ENCODE peak calls at places on chromosome 1, in ten cellular contexts. M is colonic mucosa; G is HL-60; F is right cardiac atrium; Y is tibial nerve; N is aorta; E is CD8-positive, alpha-beta memory T cell; Z is heart left ventricle; L is tibial artery; X is IMR-90. R is an unnamed sample.

GRCh38 chr1:154463512-154463990 is 38.5 kb upstream of the TDRD10 start:
- DNase-seq in M (peak), G (no peak), F (no peak), Y (no peak), N (peak), E (peak), Z (no peak), L (peak), X (no peak), R (no peak)

GRCh38 chr1:25347556-25347955 is 9.4 kb downstream of the TMEM50A start:
- DNase-seq in M (no peak), G (no peak), F (no peak), Y (no peak), N (no peak), E (no peak), Z (no peak), L (no peak), X (no peak), R (no peak)

GRCh38 chr1:97050501-97050900 is 328.9 kb downstream of the PTBP2 start:
- DNase-seq in M (no peak), G (no peak), F (no peak), Y (no peak), N (no peak), E (no peak), Z (no peak), L (no peak), X (peak), R (no peak)

GRCh38 chr1:153365696-153366095 is 8.0 kb downstream of the S100A9 start:
- DNase-seq in M (no peak), G (no peak), F (no peak), Y (no peak), N (no peak), E (no peak), Z (no peak), L (no peak), X (no peak), R (no peak)

GRCh38 chr1:27090921-27091320 is 64.0 kb downstream of the SLC9A1 start:
- DNase-seq in M (no peak), G (no peak), F (no peak), Y (no peak), N (no peak), E (no peak), Z (no peak), L (no peak), X (no peak), R (no peak)

GRCh38 chr1:62362061-62362951 is 43.1 kb upstream of the KANK4 start:
- DNase-seq in M (no peak), G (no peak), F (no peak), Y (no peak), N (no peak), E (no peak), Z (no peak), L (no peak), X (no peak), R (no peak)

GRCh38 chr1:39317111-39317510 is 112.6 kb downstream of the MACF1 start:
- DNase-seq in M (no peak), G (no peak), F (no peak), Y (no peak), N (no peak), E (no peak), Z (no peak), L (no peak), X (peak), R (no peak)

GRCh38 chr1:31936278-31936965 is 1.7 kb downstream of the PTP4A2 start:
- DNase-seq in M (no peak), G (no peak), F (no peak), Y (no peak), N (no peak), E (no peak), Z (no peak), L (no peak), X (peak), R (no peak)

GRCh38 chr1:167518331-167518700 is at the start of gene CD247:
- DNase-seq in M (no peak), G (no peak), F (no peak), Y (no peak), N (no peak), E (peak), Z (no peak), L (no peak), X (no peak), R (no peak)
- H3K27ac ChIP-seq in M (peak), G (no peak), F (no peak), Y (no peak), N (no peak), E (peak), Z (peak), L (no peak), X (no peak), R (no peak)

DNA sequence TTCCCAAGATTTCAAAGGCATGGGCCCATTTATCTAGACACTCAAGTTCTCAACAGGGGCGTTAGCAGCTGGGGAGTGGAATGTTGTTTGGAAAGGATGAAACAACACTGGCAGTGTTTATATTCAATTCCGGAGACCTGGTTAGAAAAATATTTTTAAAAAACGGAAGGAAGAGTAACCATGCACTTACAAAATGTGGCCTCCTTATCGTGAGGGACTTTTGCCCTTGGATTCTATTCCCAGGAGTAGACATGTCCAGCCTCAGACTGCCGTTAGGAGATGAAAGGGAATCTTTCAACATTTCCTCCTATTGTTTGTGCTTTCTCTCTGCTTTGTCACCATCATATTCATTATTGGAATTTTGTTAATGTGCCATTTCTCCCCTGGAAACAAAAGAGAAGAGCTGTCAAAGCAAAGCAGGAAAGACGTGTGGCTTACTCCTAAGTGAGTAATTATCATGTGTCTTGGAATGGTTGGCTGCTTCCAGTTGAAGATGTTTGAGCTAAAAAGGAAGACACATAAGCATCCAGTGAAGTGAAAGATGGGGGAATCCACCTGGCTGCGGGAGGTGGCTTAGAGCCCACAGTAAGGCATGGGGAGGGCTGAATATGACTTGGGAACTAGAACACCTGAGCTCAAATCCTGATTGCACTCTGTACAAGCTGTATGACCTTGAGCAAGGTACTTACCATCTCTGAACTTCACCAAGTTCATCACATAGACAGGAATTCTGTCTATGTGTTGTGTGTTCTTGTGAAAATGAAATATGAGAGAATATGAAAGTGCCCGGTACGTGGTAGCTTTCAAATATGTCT is 71.7 kb upstream of the JUN start:
- DNase-seq in M (no peak), G (no peak), F (no peak), Y (no peak), N (no peak), E (no peak), Z (no peak), L (no peak), X (no peak), R (no peak)
- H3K27ac ChIP-seq in M (no peak), G (no peak), F (peak), Y (no peak), N (no peak), E (no peak), Z (peak), L (no peak), X (no peak), R (no peak)

DNA sequence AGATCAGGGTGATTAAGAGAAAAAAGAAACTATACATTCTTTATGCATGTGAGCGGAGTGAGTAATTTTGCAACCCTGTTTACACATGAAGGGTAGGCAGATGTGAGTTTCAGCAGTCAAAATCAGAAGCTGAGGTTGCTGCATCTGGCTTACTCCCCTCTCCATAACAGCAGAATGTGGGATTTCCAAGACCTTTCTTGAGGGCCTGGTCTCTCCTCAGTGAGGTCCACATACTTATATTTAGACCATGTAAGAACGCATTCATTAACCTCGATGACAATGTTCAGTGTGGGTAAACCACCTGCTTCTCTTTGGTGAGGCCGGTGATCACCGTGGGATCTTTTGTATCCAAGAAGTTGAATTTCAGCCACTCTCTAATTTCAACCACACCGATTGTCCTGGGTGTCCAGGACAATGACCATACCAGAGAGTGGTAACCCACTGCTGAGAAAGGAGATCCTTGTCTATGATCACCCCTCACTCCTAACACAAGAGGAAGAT is 18.7 kb upstream of the RAP1A start:
- DNase-seq in M (no peak), G (no peak), F (no peak), Y (no peak), N (no peak), E (no peak), Z (no peak), L (no peak), X (peak), R (no peak)
- H3K27ac ChIP-seq in M (no peak), G (no peak), F (no peak), Y (no peak), N (no peak), E (no peak), Z (no peak), L (no peak), X (no peak), R (no peak)

GRCh38 chr1:22471078-22471477 is 19.4 kb downstream of the ZBTB40 start:
- DNase-seq in M (no peak), G (no peak), F (peak), Y (peak), N (no peak), E (no peak), Z (no peak), L (peak), X (peak), R (no peak)

GRCh38 chr1:22472596-22472995 is 20.9 kb downstream of the ZBTB40 start:
- DNase-seq in M (no peak), G (no peak), F (no peak), Y (no peak), N (no peak), E (no peak), Z (no peak), L (no peak), X (no peak), R (no peak)

GRCh38 chr1:22473952-22474351 is 22.3 kb downstream of the ZBTB40 start:
- DNase-seq in M (no peak), G (no peak), F (no peak), Y (no peak), N (no peak), E (no peak), Z (no peak), L (no peak), X (no peak), R (no peak)

GRCh38 chr1:22470227-22470626 is 18.6 kb downstream of the ZBTB40 start:
- DNase-seq in M (no peak), G (no peak), F (no peak), Y (no peak), N (no peak), E (no peak), Z (no peak), L (no peak), X (no peak), R (no peak)

DNA sequence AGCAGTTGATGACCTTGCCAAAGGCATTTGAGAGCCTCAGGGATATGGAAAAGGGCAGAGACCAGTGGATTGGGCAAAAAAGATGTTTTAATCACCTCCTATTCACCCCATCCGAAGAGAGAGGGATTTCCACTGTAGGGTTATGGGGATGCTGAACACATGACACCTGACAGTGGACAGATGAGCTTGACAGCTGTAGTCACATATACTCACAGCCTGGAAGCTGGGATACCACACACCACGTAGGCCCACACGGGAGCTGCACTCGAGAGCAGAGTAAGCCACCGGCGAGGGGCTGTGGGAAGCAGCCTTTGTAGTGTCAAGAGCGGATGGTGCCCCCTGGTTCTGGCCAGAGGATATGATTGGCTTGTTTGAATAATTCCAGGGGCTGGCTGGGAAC is 20.0 kb downstream of the ZBTB40 start:
- DNase-seq in M (no peak), G (no peak), F (no peak), Y (no peak), N (no peak), E (no peak), Z (no peak), L (no peak), X (no peak), R (no peak)
- H3K27ac ChIP-seq in M (no peak), G (no peak), F (no peak), Y (no peak), N (peak), E (no peak), Z (no peak), L (no peak), X (no peak), R (no peak)

DNA sequence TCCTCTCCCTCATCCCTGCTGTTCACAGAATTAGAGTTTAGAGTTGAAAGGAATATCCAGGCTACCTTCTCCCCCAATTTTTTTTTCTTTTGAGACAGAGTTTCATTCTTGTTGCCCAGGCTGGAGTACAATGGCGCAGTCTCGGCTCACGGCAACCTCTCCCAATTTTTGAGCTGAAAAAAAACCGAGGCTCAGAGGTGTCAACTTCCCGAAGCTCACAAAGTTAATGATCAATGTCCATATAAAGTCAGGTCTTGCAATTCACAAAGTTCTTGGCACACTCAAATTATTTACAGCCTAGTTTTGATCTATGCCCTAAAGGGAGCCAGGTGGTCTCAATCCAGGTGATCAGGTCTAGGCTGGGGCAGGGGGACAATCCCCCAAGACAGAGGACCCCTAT is 797 bp upstream of the LEFTY1 start:
- DNase-seq in M (no peak), G (no peak), F (no peak), Y (no peak), N (no peak), E (no peak), Z (no peak), L (no peak), X (no peak), R (no peak)
- H3K27ac ChIP-seq in M (peak), G (no peak), F (no peak), Y (no peak), N (no peak), E (no peak), Z (no peak), L (no peak), X (no peak), R (no peak)

DNA sequence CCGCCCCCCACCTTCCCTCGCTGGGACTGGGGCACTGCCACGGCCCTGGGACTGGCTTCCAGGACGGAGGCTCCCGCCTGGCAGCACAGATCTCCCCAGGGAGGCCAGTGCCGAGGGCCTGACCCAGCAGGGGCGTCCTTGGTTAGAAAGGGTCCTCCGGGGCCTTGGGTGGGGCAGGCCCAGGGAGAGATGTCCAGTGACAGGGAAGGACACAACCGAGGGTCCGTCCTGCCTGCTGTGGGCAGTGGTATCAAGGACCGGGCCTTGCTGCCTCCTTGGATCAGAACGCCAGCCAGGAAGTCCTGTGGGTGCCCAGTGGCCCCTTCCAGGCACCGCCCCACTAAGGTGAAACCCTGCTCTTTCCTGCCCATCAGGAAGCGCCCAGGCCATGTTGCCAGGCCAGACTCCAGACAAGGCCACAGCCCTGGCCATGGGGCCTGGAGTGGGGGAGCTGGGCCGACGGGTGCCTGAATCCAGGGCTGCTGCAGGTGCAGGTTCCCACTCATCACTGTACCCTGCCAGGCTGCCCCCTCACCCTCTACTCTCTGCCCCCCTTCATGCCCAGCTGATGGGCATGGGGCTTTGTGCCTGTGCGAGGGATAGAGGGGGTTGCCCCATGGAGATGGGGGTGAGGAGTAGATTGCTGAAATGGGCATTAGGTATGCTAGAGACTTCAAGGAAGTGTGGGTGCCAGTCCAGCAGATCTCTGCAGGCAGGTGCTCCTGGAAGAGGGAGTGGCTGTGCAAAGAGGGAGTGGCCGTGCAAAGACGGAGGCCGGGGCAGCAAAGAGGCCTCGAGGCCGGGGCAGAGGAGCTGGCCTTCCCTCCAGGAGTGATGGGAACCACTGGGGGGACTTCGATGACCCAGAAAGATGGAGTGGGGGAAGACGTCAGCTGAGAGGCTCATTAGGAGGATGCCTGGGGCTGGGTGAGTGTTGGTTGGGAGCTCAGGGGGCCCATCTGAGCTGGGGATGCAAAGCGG is 2.2 kb upstream of the PRKCZ start:
- DNase-seq in M (peak), G (no peak), F (no peak), Y (no peak), N (no peak), E (no peak), Z (peak), L (no peak), X (no peak), R (no peak)
- H3K27ac ChIP-seq in M (peak), G (no peak), F (no peak), Y (no peak), N (no peak), E (no peak), Z (no peak), L (no peak), X (no peak), R (no peak)